ENCODE peak calls at places on chromosomes 6 and 20, in nine cellular contexts. D is fibroblast of lung, G is choroid plexus epithelial cell, B is stomach, R is colonic mucosa, K is neural progenitor cell, H is fibroblast of mammary gland, L is heart left ventricle, W is tibial artery. P is an unnamed sample.

GRCh38 chr6:57143690-57144089 is 28.4 kb upstream of the BAG2 start:
- DNase-seq in D (no peak), G (no peak), B (no peak), R (no peak), K (no peak), H (no peak), L (no peak), W (no peak), P (no peak)

GRCh38 chr20:33211817-33212424 is 5.2 kb upstream of the BPIFA3 start:
- DNase-seq in D (peak), G (peak), B (peak), R (peak), K (peak), H (peak), L (no peak), W (no peak), P (peak)

GRCh38 chr20:61860588-61860987 is 205.1 kb downstream of the TAF4 start:
- DNase-seq in D (no peak), G (no peak), B (no peak), R (no peak), K (peak), H (no peak), L (no peak), W (no peak), P (no peak)

GRCh38 chr6:15363523-15364400 is 117.9 kb downstream of the JARID2 start:
- DNase-seq in D (no peak), G (no peak), B (no peak), R (peak), K (no peak), H (no peak), L (no peak), W (no peak), P (no peak)

GRCh38 chr6:38110407-38111025 is 291.0 kb downstream of the ZFAND3 start:
- DNase-seq in D (peak), G (no peak), B (no peak), R (no peak), K (no peak), H (peak), L (no peak), W (no peak), P (no peak)

GRCh38 chr6:72461144-72461543 is 160.7 kb upstream of the KCNQ5 start:
- DNase-seq in D (peak), G (peak), B (no peak), R (no peak), K (no peak), H (peak), L (no peak), W (no peak), P (peak)

GRCh38 chr6:154508573-154509375 is 1.7 kb downstream of the CNKSR3 start:
- DNase-seq in D (peak), G (peak), B (no peak), R (peak), K (no peak), H (peak), L (no peak), W (no peak), P (peak)

GRCh38 chr6:39929733-39930461 is 4.4 kb downstream of the MOCS1 start:
- DNase-seq in D (peak), G (peak), B (no peak), R (no peak), K (no peak), H (peak), L (no peak), W (no peak), P (peak)

GRCh38 chr6:12353731-12354130 is 63.6 kb downstream of the EDN1 start:
- DNase-seq in D (no peak), G (peak), B (no peak), R (no peak), K (no peak), H (peak), L (no peak), W (no peak), P (no peak)

GRCh38 chr20:49508435-49509199 is 26.1 kb upstream of the KCNB1 start:
- DNase-seq in D (peak), G (peak), B (no peak), R (no peak), K (peak), H (peak), L (no peak), W (no peak), P (peak)

GRCh38 chr6:56259163-56259562 is 11.8 kb upstream of the COL21A1 start:
- DNase-seq in D (no peak), G (peak), B (no peak), R (no peak), K (no peak), H (no peak), L (no peak), W (no peak), P (no peak)

GRCh38 chr20:11379257-11380011 is 538.3 kb upstream of the BTBD3 start:
- DNase-seq in D (no peak), G (peak), B (no peak), R (no peak), K (peak), H (no peak), L (no peak), W (no peak), P (peak)

GRCh38 chr6:108914235-108915022 is 66.2 kb downstream of the ARMC2 start:
- DNase-seq in D (peak), G (peak), B (no peak), R (no peak), K (peak), H (peak), L (no peak), W (no peak), P (peak)

GRCh38 chr20:8447262-8448120 is 315.4 kb downstream of the PLCB1 start:
- DNase-seq in D (no peak), G (no peak), B (peak), R (no peak), K (no peak), H (no peak), L (no peak), W (no peak), P (no peak)

GRCh38 chr6:154962751-154963150 is 32.4 kb upstream of the TIAM2 start:
- DNase-seq in D (peak), G (peak), B (no peak), R (peak), K (no peak), H (peak), L (no peak), W (peak), P (peak)

GRCh38 chr6:169530762-169531143 is 171.1 kb downstream of the WDR27 start:
- DNase-seq in D (no peak), G (no peak), B (no peak), R (no peak), K (no peak), H (no peak), L (no peak), W (no peak), P (peak)

GRCh38 chr6:37493047-37493995 is 6.4 kb downstream of the CCDC167 start:
- DNase-seq in D (no peak), G (no peak), B (peak), R (no peak), K (no peak), H (no peak), L (no peak), W (no peak), P (no peak)

GRCh38 chr6:149340200-149340599 is 22.7 kb downstream of the TAB2 start:
- DNase-seq in D (no peak), G (no peak), B (no peak), R (no peak), K (no peak), H (no peak), L (no peak), W (no peak), P (no peak)

GRCh38 chr6:84172574-84172973 is 54.9 kb downstream of the CEP162 start:
- DNase-seq in D (no peak), G (no peak), B (no peak), R (no peak), K (no peak), H (no peak), L (no peak), W (no peak), P (no peak)

DNA sequence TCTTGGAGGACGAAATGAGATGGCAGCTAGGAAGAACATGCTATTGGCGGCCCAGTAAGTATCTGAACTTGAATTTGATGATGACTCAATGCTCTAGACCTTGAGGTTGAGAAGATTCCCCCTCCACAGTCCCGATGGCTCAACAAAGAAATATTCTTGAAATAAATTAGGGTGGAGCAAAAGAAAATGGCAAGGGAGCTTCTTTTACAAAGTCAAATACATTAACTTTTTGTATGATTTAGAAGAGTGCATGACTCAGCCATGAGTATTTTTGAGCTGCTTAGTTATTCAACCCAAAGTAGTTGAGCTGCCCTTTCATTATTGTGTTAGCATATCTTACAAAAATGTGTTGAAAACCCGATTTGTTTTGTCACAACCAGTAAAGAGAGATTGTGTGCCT is 7.6 kb downstream of the TFAP2C start:
- DNase-seq in D (no peak), G (peak), B (no peak), R (no peak), K (no peak), H (peak), L (no peak), W (no peak), P (peak)
- TF ChIP-seq CTCF in D (no peak), G (no peak), B (no peak), R (no peak), K (no peak), H (no peak), L (no peak), W (no peak), P (no peak)

GRCh38 chr20:60037120-60037499 is 78.9 kb downstream of the CDH26 start:
- DNase-seq in D (no peak), G (peak), B (no peak), R (no peak), K (no peak), H (no peak), L (no peak), W (no peak), P (no peak)
- TF ChIP-seq CTCF in D (peak), G (no peak), B (no peak), R (no peak), K (no peak), H (no peak), L (no peak), W (no peak), P (peak)

DNA sequence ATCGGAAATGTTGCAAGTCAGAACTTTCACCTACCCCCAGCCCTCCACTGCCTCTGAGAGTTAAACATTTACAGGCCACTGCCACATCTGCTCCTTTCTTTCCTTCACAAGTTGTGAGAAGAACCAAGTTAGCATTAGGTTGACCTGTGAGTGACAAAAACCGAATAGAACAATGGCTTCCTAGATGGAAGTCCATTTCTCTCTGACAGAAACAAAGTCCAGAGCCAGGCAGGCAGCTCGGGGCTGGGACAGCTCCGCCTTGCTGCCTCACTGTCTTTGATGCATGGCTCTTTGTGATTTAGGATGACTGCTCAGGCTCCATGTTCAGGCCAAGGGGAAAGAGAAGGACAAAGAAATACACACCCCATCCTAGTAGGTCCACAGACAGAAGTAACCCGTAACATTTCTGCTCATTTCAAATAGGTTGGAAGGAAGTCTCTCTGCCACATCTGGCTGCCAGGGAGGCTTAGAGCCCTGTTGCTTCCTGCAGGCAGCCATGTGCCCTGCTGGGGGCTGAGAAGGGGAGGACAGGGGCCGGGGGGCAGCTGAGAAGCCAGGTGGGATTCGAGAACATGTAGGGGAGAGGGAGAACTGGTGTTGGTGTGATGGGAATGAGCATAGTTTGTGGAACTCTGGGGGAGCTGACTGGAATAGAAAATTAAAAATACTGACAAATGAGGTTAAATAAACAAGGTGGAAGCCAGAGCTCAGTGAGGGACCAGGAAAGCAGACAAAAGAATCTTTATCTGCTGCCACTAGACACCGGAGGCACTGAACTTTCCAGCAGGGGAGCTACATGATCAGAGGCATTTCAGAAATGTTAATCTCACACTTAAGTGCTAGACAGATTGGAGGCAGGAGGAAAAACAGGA is 19.5 kb upstream of the IER3 start:
- DNase-seq in D (no peak), G (peak), B (no peak), R (no peak), K (peak), H (no peak), L (no peak), W (no peak), P (no peak)
- TF ChIP-seq CTCF in D (no peak), G (peak), B (no peak), R (no peak), K (no peak), H (no peak), L (no peak), W (no peak), P (peak)

GRCh38 chr6:41097467-41098090 is 24.8 kb downstream of the NFYA start:
- DNase-seq in D (peak), G (peak), B (no peak), R (no peak), K (no peak), H (no peak), L (no peak), W (no peak), P (peak)

GRCh38 chr6:41090841-41091761 is 18.3 kb downstream of the NFYA start:
- DNase-seq in D (no peak), G (no peak), B (no peak), R (no peak), K (no peak), H (no peak), L (no peak), W (no peak), P (no peak)

GRCh38 chr6:41093729-41094128 is 21.0 kb downstream of the NFYA start:
- DNase-seq in D (no peak), G (peak), B (no peak), R (no peak), K (no peak), H (peak), L (no peak), W (no peak), P (peak)

GRCh38 chr6:41088451-41088850 is 15.7 kb downstream of the NFYA start:
- DNase-seq in D (no peak), G (peak), B (no peak), R (no peak), K (no peak), H (no peak), L (no peak), W (no peak), P (no peak)

GRCh38 chr6:41092421-41093140 is 19.8 kb downstream of the NFYA start:
- DNase-seq in D (peak), G (peak), B (no peak), R (no peak), K (no peak), H (peak), L (no peak), W (no peak), P (peak)
- TF ChIP-seq CTCF in D (peak), G (peak), B (no peak), R (no peak), K (peak), H (peak), L (no peak), W (no peak), P (peak)

P was measured in fibroblast of villous mesenchyme.